ENCODE peak calls at places on chromosome 20, in five cellular contexts. J is uterus, L is neural progenitor cell, G is cardiac muscle cell, Z is right cardiac atrium. K is an unnamed sample.

GRCh38 chr20:33675127-33675954 is 1.1 kb upstream of the NECAB3 start:
- DNase-seq in J (peak; percentile 63), L (no peak), G (no peak), Z (peak; percentile 70), K (no peak)

GRCh38 chr20:32476684-32477593 is 108.2 kb downstream of the NOL4L start:
- DNase-seq in J (no peak), L (no peak), G (no peak), Z (no peak), K (peak; percentile 72)

GRCh38 chr20:19589731-19590362 is 168.2 kb upstream of the RIN2 start:
- DNase-seq in J (no peak), L (no peak), G (no peak), Z (no peak), K (no peak)

GRCh38 chr20:20837574-20838021 is 125.2 kb upstream of the RALGAPA2 start:
- DNase-seq in J (peak; percentile 49), L (peak; percentile 77), G (peak; percentile 62), Z (peak; percentile 72), K (peak; percentile 49)

GRCh38 chr20:4813076-4813838 is 91.5 kb downstream of the PRND start:
- DNase-seq in J (peak; percentile 48), L (no peak), G (no peak), Z (peak; percentile 74), K (no peak)

GRCh38 chr20:38905375-38905774 is 20.8 kb upstream of the FAM83D start:
- DNase-seq in J (no peak), L (no peak), G (no peak), Z (no peak), K (no peak)

GRCh38 chr20:15032352-15032622 is 694.9 kb upstream of the FLRT3 start:
- DNase-seq in J (no peak), L (no peak), G (no peak), Z (no peak), K (no peak)

GRCh38 chr20:48777005-48777404 is 50.8 kb downstream of the PREX1 start:
- DNase-seq in J (no peak), L (no peak), G (no peak), Z (no peak), K (no peak)

GRCh38 chr20:4088766-4089165 is 73.4 kb upstream of the RNF24 start:
- DNase-seq in J (no peak), L (no peak), G (no peak), Z (no peak), K (no peak)

GRCh38 chr20:23671479-23671878 is 17.4 kb downstream of the CST4 start:
- DNase-seq in J (no peak), L (no peak), G (no peak), Z (no peak), K (no peak)

GRCh38 chr20:25251558-25251957 is 3.7 kb downstream of the PYGB start:
- DNase-seq in J (no peak), L (peak; percentile 65), G (no peak), Z (no peak), K (no peak)

GRCh38 chr20:25252686-25253421 is 5.0 kb downstream of the PYGB start:
- DNase-seq in J (no peak), L (no peak), G (no peak), Z (no peak), K (no peak)

GRCh38 chr20:25253606-25254275 is 5.9 kb downstream of the PYGB start:
- DNase-seq in J (no peak), L (no peak), G (no peak), Z (no peak), K (no peak)

GRCh38 chr20:25251019-25251418 is 3.1 kb downstream of the PYGB start:
- DNase-seq in J (no peak), L (no peak), G (no peak), Z (no peak), K (no peak)

GRCh38 chr20:25252226-25252625 is 4.3 kb downstream of the PYGB start:
- DNase-seq in J (no peak), L (no peak), G (no peak), Z (no peak), K (no peak)
- H3K4me1 ChIP-seq in J (peaks cover 13% of the 10 kb centered on the region), L (peaks cover 60% of the 10 kb centered on the region), G (peaks cover 78% of the 10 kb centered on the region), Z (peaks cover 16% of the 10 kb centered on the region), K (peaks cover 24% of the 10 kb centered on the region)

GRCh38 chr20:54122189-54122588 is 51.6 kb downstream of the CYP24A1 start:
- DNase-seq in J (no peak), L (no peak), G (no peak), Z (no peak), K (no peak)

GRCh38 chr20:54116550-54117235 is 46.3 kb upstream of the BCAS1 start:
- DNase-seq in J (no peak), L (no peak), G (no peak), Z (no peak), K (no peak)

GRCh38 chr20:54122681-54123586 is 50.9 kb downstream of the CYP24A1 start:
- DNase-seq in J (no peak), L (no peak), G (no peak), Z (no peak), K (no peak)

GRCh38 chr20:54118220-54119001 is 48.0 kb upstream of the BCAS1 start:
- DNase-seq in J (no peak), L (no peak), G (no peak), Z (no peak), K (no peak)

GRCh38 chr20:54119744-54120143 is 49.4 kb upstream of the BCAS1 start:
- DNase-seq in J (no peak), L (no peak), G (no peak), Z (no peak), K (no peak)
- H3K27ac ChIP-seq in J (no peak overlapping the region), L (no peak overlapping the region), G (no peak overlapping the region), Z (no peak overlapping the region), K (no peak overlapping the region)

DNA sequence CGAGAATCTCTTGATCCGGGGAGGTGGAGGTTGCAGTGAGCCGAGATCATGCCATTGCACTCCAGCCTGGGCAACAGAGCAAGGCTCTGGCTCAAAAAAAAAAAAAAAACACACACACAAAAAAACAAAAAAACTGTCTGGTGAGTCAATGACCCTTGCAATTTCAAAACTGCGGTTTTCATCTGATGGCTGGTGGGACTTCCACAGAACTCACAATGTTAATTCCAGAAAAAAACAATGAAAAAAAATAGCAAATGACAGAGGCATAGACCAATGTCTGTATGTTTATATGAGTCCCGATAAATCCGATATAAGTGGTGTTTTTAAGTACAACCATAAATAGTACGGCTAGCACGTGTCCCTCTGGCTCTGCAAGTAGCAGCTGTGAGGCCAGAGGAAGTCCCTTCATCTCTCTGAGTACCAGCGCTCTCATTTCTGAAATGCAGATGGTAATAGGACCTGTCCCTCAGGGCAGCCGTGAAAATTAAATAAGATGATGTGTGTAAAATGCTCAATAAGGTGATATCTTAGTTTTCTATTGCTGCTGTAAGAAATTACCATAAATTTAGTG is 21.9 kb upstream of the PTPN1 start:
- DNase-seq in J (no peak), L (no peak), G (no peak), Z (no peak), K (peak; percentile 60)
- H3K4me1 ChIP-seq in J (peaks cover 5% of the 10 kb centered on the region), L (no peaks in the 10 kb centered on the region), G (no peaks in the 10 kb centered on the region), Z (no peaks in the 10 kb centered on the region), K (peaks cover 6% of the 10 kb centered on the region)

DNA sequence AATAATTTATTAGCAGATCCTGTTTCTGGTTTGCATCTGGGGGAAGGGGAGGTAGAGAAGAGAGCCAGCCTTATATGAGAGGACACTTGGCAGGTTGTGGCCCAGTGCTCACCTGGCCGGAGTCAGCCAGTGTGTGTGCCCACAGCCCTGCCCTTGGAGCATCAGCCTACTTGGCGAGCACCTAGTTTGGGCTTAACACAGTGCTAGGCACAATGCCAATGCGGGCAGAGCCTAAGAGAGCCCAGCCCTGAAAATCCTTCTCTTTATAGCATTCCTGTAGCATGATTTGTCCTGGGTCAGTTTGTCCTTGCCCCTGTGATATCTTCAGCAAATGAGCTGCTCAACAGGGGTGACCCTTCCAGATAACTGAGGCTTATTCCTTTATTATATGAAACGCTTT is 73.0 kb downstream of the SLX4IP start:
- DNase-seq in J (peak; percentile 39), L (no peak), G (no peak), Z (peak; percentile 50), K (no peak)
- H3K27ac ChIP-seq in J (peak overlapping the region; percentile 80), L (no peak overlapping the region), G (peak overlapping the region; percentile 27), Z (peak overlapping the region; percentile 73), K (no peak overlapping the region)

DNA sequence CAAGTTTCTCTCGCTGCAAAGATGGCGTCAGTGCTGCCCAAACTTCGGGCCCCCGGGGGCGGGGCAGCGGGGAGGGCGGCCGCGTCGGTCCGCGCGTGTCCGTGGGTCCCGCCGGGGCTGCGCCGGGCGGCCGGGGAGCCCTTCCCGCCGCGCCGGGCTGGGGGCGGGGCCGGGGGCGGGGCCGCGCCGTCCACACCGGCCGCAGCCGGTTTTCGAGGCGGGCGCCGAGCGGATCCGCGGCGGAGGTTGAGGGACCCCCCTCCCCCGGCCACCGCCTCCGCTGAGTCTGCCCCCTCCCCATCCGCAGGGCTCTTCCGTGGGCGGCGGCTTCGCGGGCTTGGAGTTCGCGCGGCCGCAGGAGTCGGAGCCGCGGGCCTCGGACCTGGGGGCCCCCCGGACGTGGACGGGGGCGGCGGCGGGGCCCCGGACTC is 509 bp downstream of the SLC2A4RG start:
- DNase-seq in J (peak; percentile 75), L (peak; percentile 85), G (peak; percentile 64), Z (peak; percentile 88), K (no peak)
- H3K4me1 ChIP-seq in J (peaks cover 30% of the 10 kb centered on the region), L (peaks cover 33% of the 10 kb centered on the region), G (peaks cover 19% of the 10 kb centered on the region), Z (peaks cover 5% of the 10 kb centered on the region), K (peaks cover 6% of the 10 kb centered on the region)

GRCh38 chr20:34709836-34710567 is 5.9 kb downstream of the TP53INP2 start:
- DNase-seq in J (peak; percentile 82), L (peak; percentile 90), G (peak; percentile 86), Z (peak; percentile 88), K (peak; percentile 57)

GRCh38 chr20:34711813-34712430 is 7.8 kb downstream of the TP53INP2 start:
- DNase-seq in J (no peak), L (no peak), G (no peak), Z (no peak), K (no peak)

GRCh38 chr20:34709044-34709835 is 5.1 kb downstream of the TP53INP2 start:
- DNase-seq in J (peak; percentile 92), L (peak; percentile 89), G (peak; percentile 83), Z (peak; percentile 94), K (peak; percentile 55)

GRCh38 chr20:34710861-34711574 is 6.9 kb downstream of the TP53INP2 start:
- DNase-seq in J (no peak), L (no peak), G (no peak), Z (no peak), K (no peak)

GRCh38 chr20:34710568-34710839 is 6.4 kb downstream of the TP53INP2 start:
- DNase-seq in J (no peak), L (no peak), G (no peak), Z (no peak), K (no peak)
- H3K27ac ChIP-seq in J (peak overlapping the region; percentile 93), L (no peak overlapping the region), G (no peak overlapping the region), Z (peak overlapping the region; percentile 15), K (no peak overlapping the region)

GRCh38 chr20:41248371-41249024 is 69.0 kb downstream of the ZHX3 start:
- DNase-seq in J (peak; percentile 29), L (no peak), G (no peak), Z (no peak), K (no peak)
- H3K4me1 ChIP-seq in J (peaks cover 26% of the 10 kb centered on the region), L (peaks cover 43% of the 10 kb centered on the region), G (peaks cover 8% of the 10 kb centered on the region), Z (peaks cover 36% of the 10 kb centered on the region), K (peaks cover 19% of the 10 kb centered on the region)

GRCh38 chr20:46951840-46952497 is 57.3 kb downstream of the EYA2 start:
- DNase-seq in J (no peak), L (no peak), G (no peak), Z (no peak), K (no peak)
- H3K27ac ChIP-seq in J (no peak overlapping the region), L (no peak overlapping the region), G (no peak overlapping the region), Z (no peak overlapping the region), K (no peak overlapping the region)

K was measured in SJCRH30.